ENCODE peak calls at places on chromosomes 16 and 17, in seven cellular contexts. B is spleen, I is body of pancreas, M is heart left ventricle, R is stomach, C is upper lobe of left lung, A is right lobe of liver. F is an unnamed sample.

GRCh38 chr17:5640726-5641125 is 56.4 kb upstream of the NLRP1 start:
- DNase-seq in A (no peak), C (no peak), M (no peak), R (no peak), B (no peak), I (no peak), F (no peak)

GRCh38 chr17:79340771-79341528 is 266.3 kb downstream of the ENGASE start:
- DNase-seq in C (no peak), R (no peak), I (no peak), M (no peak), A (no peak), B (peak; percentile 80), F (no peak)

GRCh38 chr16:87363771-87364476 is 19.7 kb downstream of the FBXO31 start:
- DNase-seq in R (peak; percentile 52), B (no peak), A (no peak), I (peak; percentile 60), C (peak; percentile 78), M (peak; percentile 66), F (no peak)

GRCh38 chr17:80817861-80818260 is 173.8 kb upstream of the CHMP6 start:
- DNase-seq in C (no peak), M (no peak), R (no peak), A (no peak), B (peak; percentile 43), I (no peak), F (no peak)

GRCh38 chr16:386641-387156 is 4.9 kb upstream of the PGAP6 start:
- DNase-seq in I (no peak), A (no peak), B (peak; percentile 64), C (no peak), M (peak; percentile 17), R (no peak), F (no peak)

GRCh38 chr17:75087558-75088453 is at the start of gene SLC16A5:
- DNase-seq in M (peak; percentile 93), B (peak; percentile 95), C (peak; percentile 98), R (peak; percentile 85), A (peak; percentile 85), I (peak; percentile 75), F (peak; percentile 96)

GRCh38 chr17:79622201-79622601 is 11.3 kb upstream of the RBFOX3 start:
- DNase-seq in M (peak; percentile 5), R (no peak), I (no peak), B (peak; percentile 49), C (no peak), A (peak; percentile 24), F (no peak)

GRCh38 chr16:87979352-87979751 is 28.1 kb downstream of the BANP start:
- DNase-seq in R (peak; percentile 51), I (peak; percentile 91), A (peak; percentile 89), M (peak; percentile 49), B (no peak), C (no peak), F (no peak)

GRCh38 chr17:76449126-76449525 is 3.8 kb downstream of the UBE2O start:
- DNase-seq in I (no peak), B (no peak), M (no peak), A (no peak), R (no peak), C (no peak), F (no peak)

GRCh38 chr16:19389246-19389645 is 28.4 kb upstream of the TMC5 start:
- DNase-seq in M (no peak), C (no peak), R (peak; percentile 83), A (peak; percentile 62), I (peak; percentile 81), B (peak; percentile 80), F (no peak)

GRCh38 chr16:55489956-55490265 is 10.9 kb downstream of the MMP2 start:
- DNase-seq in R (no peak), C (no peak), A (no peak), B (no peak), I (no peak), M (no peak), F (no peak)

GRCh38 chr17:33732116-33732515 is 439.0 kb upstream of the ASIC2 start:
- DNase-seq in C (no peak), A (no peak), I (no peak), R (no peak), B (no peak), M (no peak), F (no peak)

GRCh38 chr17:33725675-33726271 is 432.7 kb upstream of the ASIC2 start:
- DNase-seq in C (no peak), I (peak; percentile 58), R (peak; percentile 31), A (peak; percentile 52), M (peak; percentile 29), B (no peak), F (no peak)

GRCh38 chr17:33730131-33730530 is 437.0 kb upstream of the ASIC2 start:
- DNase-seq in A (no peak), C (no peak), I (no peak), R (no peak), M (no peak), B (no peak), F (no peak)
- TF ChIP-seq POLR2A in A (no peak), C (no peak), I (no peak), R (no peak), M (no peak), B (no peak), F (no peak)

DNA sequence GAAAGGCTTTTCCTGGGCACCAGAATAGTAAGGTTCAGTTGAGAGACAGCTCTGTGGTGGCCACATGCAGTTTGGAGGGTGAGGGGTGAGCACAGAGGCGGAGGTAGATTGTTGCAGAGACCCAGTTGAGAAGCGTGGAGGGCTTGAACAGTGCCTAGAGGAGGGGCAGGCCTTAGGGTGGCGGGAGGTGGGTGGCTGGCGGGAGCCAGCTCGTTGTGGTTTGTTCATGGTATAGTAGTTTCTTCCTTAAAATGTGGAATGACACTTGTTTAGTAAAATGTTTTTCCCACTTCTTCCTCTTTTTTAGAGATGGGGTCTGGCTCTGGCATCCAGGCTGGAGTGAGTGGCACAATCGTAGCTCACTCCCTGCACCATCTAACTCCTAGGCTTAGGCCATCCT is 14.2 kb downstream of the USP10 start:
- DNase-seq in C (no peak), M (no peak), B (no peak), R (no peak), I (no peak), A (peak; percentile 35), F (peak; percentile 60)
- H3K27ac ChIP-seq in C (no peak overlapping the region), M (no peak overlapping the region), B (no peak overlapping the region), R (no peak overlapping the region), I (no peak overlapping the region), A (no peak overlapping the region), F (no peak overlapping the region)

DNA sequence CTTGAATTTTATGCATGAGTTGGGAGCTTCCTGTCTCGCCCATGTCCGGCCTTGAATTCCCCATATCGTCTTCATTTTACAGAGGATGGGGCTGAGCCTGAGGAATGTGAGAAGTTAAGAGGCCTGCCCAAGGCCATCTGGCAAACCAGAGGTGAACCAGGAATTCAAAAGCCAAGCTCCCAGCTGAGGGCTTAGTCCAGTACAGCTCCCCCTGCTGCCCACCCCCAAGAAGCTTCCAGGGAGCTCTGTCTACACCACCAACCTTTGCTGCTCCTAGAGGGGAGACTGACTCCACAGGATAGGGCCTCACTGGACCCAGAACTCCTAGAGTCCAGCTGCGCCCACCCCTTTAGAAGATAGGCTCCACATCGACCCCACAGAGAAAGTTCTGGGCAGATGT is 20.7 kb upstream of the C16orf78 start:
- DNase-seq in I (peak; percentile 12), B (no peak), R (no peak), M (no peak), C (no peak), A (no peak), F (no peak)
- TF ChIP-seq CTCF in I (no peak), B (no peak), R (no peak), M (no peak), C (no peak), A (no peak), F (no peak)

GRCh38 chr16:9429946-9430345 is 338.5 kb downstream of the HAPSTR1 start:
- DNase-seq in C (no peak), B (no peak), M (no peak), I (no peak), A (no peak), R (no peak), F (no peak)
- TF ChIP-seq POLR2A in C (no peak), B (no peak), M (no peak), I (no peak), A (no peak), R (no peak), F (no peak)

GRCh38 chr16:30946671-30947532 is 2.0 kb upstream of the ORAI3 start:
- DNase-seq in C (peak; percentile 83), M (no peak), B (no peak), R (no peak), A (no peak), I (peak; percentile 44), F (no peak)

GRCh38 chr16:30948956-30949654 is at the start of gene ORAI3:
- DNase-seq in C (peak; percentile 90), B (peak; percentile 97), A (peak; percentile 89), M (peak; percentile 86), R (peak; percentile 77), I (peak; percentile 73), F (no peak)

GRCh38 chr16:30950516-30951073 is 1.7 kb downstream of the ORAI3 start:
- DNase-seq in I (no peak), B (no peak), A (no peak), C (no peak), R (no peak), M (no peak), F (no peak)

GRCh38 chr16:30949655-30950515 is 1.0 kb downstream of the ORAI3 start:
- DNase-seq in R (peak; percentile 67), M (peak; percentile 89), I (peak; percentile 69), C (no peak), A (peak; percentile 98), B (peak; percentile 89), F (peak; percentile 96)

GRCh38 chr16:30947533-30948086 is 1.3 kb upstream of the ORAI3 start:
- DNase-seq in B (no peak), R (no peak), I (no peak), C (no peak), M (no peak), A (no peak), F (no peak)
- H3K27ac ChIP-seq in B (peak overlapping the region; percentile 95), R (peak overlapping the region; percentile 93), I (peak overlapping the region; percentile 73), C (peak overlapping the region; percentile 99), M (peak overlapping the region; percentile 93), A (no peak overlapping the region), F (peak overlapping the region; percentile 74)

GRCh38 chr17:34517406-34517805 is 62.0 kb upstream of the TMEM132E start:
- DNase-seq in A (no peak), M (no peak), R (no peak), B (no peak), C (no peak), I (no peak), F (no peak)
- TF ChIP-seq CTCF in A (no peak), M (no peak), R (no peak), B (no peak), C (no peak), I (no peak), F (no peak)

DNA sequence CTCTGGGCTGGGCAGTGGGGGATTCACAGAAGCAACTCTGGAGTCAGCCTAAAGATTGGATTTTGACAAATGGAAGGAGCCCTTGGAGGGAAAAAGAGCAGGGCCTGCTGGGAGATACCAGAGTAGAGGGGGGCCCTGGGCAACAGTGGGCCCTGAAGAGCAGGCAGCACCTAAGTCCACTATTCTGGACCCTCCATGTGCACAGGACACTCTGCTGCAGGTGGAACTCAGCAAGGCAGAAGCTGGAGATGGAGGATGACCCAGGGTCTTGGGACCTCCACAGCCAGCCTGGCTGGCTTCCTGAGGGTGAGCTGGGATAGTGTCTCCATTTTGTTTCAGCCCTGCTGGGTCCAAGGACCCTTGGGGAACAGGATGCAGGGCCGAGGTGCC is 63.0 kb upstream of the TEX2 start:
- DNase-seq in B (no peak), A (no peak), R (no peak), C (no peak), I (no peak), M (no peak), F (no peak)
- TF ChIP-seq POLR2A in B (no peak), A (no peak), R (no peak), C (no peak), I (no peak), M (no peak), F (no peak)

GRCh38 chr17:65515959-65516948 is 45.2 kb downstream of the AXIN2 start:
- DNase-seq in I (no peak), B (no peak), C (no peak), A (peak; percentile 35), R (no peak), M (no peak), F (no peak)
- H3K27ac ChIP-seq in I (no peak overlapping the region), B (no peak overlapping the region), C (peak overlapping the region; percentile 69), A (no peak overlapping the region), R (no peak overlapping the region), M (no peak overlapping the region), F (peak overlapping the region; percentile 64)